ENCODE peak calls at places on chromosomes 6 and 20, in nine cellular contexts. Z, W, V, T, H, R, U, E and O are unnamed samples.

GRCh38 chr20:34705383-34706021 is 1.4 kb downstream of the TP53INP2 start:
- DNase-seq in H (peak), R (peak), Z (no peak), U (no peak), W (no peak), E (no peak), V (peak), T (peak), O (peak)

GRCh38 chr20:25066386-25066785 is 8.4 kb upstream of the ACSS1 start:
- DNase-seq in Z (no peak), T (no peak), H (no peak), R (no peak), V (no peak), U (no peak), E (no peak), W (no peak), O (no peak)

GRCh38 chr6:162344935-162345599 is 382.5 kb downstream of the PRKN start:
- DNase-seq in H (no peak), Z (no peak), T (peak), R (peak), E (no peak), V (peak), U (peak), W (no peak), O (no peak)

GRCh38 chr6:42960243-42961019 is at the start of gene GNMT:
- DNase-seq in U (no peak), V (peak), H (peak), W (no peak), R (peak), Z (no peak), E (no peak), T (no peak), O (peak)

GRCh38 chr20:39986231-39986904 is 702.7 kb downstream of the MAFB start:
- DNase-seq in T (peak), R (peak), Z (no peak), U (no peak), W (no peak), E (peak), V (peak), H (peak), O (no peak)

GRCh38 chr20:62233684-62234083 is 4.6 kb upstream of the OSBPL2 start:
- DNase-seq in Z (no peak), U (no peak), H (no peak), R (no peak), W (no peak), V (no peak), T (no peak), E (no peak), O (no peak)

GRCh38 chr6:22445946-22446345 is 123.4 kb upstream of the HDGFL1 start:
- DNase-seq in W (no peak), U (no peak), Z (no peak), T (no peak), R (no peak), V (no peak), H (no peak), E (no peak), O (no peak)

GRCh38 chr6:93418448-93419303 is 683 bp downstream of the EPHA7 start:
- DNase-seq in V (peak), W (no peak), T (no peak), Z (no peak), R (peak), U (no peak), E (no peak), H (peak), O (peak)

GRCh38 chr20:6921717-6922386 is 154.4 kb downstream of the BMP2 start:
- DNase-seq in W (no peak), T (no peak), V (peak), U (no peak), Z (no peak), R (no peak), E (no peak), H (no peak), O (no peak)

GRCh38 chr6:98843274-98844243 is 9.2 kb downstream of the POU3F2 start:
- DNase-seq in R (no peak), T (no peak), W (no peak), H (no peak), U (no peak), V (no peak), E (no peak), Z (no peak), O (no peak)

GRCh38 chr20:47677314-47678129 is 107.8 kb downstream of the SULF2 start:
- DNase-seq in W (peak), Z (peak), H (peak), E (no peak), U (no peak), V (peak), T (no peak), R (peak), O (peak)

GRCh38 chr20:35621560-35621946 is 5.9 kb downstream of the SPAG4 start:
- DNase-seq in H (no peak), V (no peak), Z (no peak), R (no peak), E (no peak), U (no peak), T (no peak), W (no peak), O (no peak)

GRCh38 chr6:34086558-34086957 is 59.3 kb downstream of the GRM4 start:
- DNase-seq in V (peak), H (no peak), W (peak), R (no peak), Z (no peak), E (no peak), U (no peak), T (no peak), O (no peak)

GRCh38 chr6:22113046-22113766 is 183.6 kb downstream of the PRL start:
- DNase-seq in T (peak), U (peak), R (peak), V (peak), H (no peak), Z (peak), W (no peak), E (peak), O (no peak)

GRCh38 chr6:161186173-161186769 is 87.6 kb downstream of the AGPAT4 start:
- DNase-seq in T (peak), Z (peak), U (peak), W (no peak), E (peak), V (peak), H (no peak), R (peak), O (no peak)

GRCh38 chr6:140623498-140623897 is 1249.0 kb upstream of the CITED2 start:
- DNase-seq in E (peak), Z (peak), U (peak), V (peak), H (no peak), R (peak), W (no peak), T (peak), O (no peak)

GRCh38 chr20:44839481-44839880 is 29.1 kb upstream of the RIMS4 start:
- DNase-seq in Z (no peak), H (no peak), T (no peak), E (no peak), U (no peak), R (no peak), W (no peak), V (no peak), O (no peak)

GRCh38 chr20:63738687-63739128 is 868 bp upstream of the SLC2A4RG start:
- DNase-seq in H (peak), V (no peak), Z (no peak), W (peak), R (peak), U (peak), E (no peak), T (peak), O (peak)

GRCh38 chr20:48718914-48719578 is 108.8 kb downstream of the PREX1 start:
- DNase-seq in W (peak), T (no peak), Z (no peak), H (no peak), V (no peak), U (no peak), R (no peak), E (no peak), O (peak)

GRCh38 chr20:46276531-46276930 is 31.8 kb downstream of the CDH22 start:
- DNase-seq in Z (no peak), T (no peak), U (no peak), H (no peak), E (no peak), V (peak), W (no peak), R (no peak), O (no peak)

GRCh38 chr6:121453191-121453590 is 17.7 kb downstream of the GJA1 start:
- DNase-seq in R (no peak), T (no peak), E (no peak), H (no peak), U (no peak), W (no peak), Z (no peak), V (peak), O (no peak)

GRCh38 chr6:131135244-131136020 is at the start of gene AKAP7:
- DNase-seq in Z (peak), U (peak), E (no peak), H (peak), T (peak), W (peak), R (peak), V (peak), O (peak)

GRCh38 chr6:129498556-129498940 is 211.4 kb downstream of the ARHGAP18 start:
- DNase-seq in U (no peak), T (peak), E (peak), Z (no peak), H (no peak), R (no peak), W (no peak), V (peak), O (no peak)

GRCh38 chr6:10373642-10374359 is 41.1 kb downstream of the TFAP2A start:
- DNase-seq in T (peak), U (no peak), W (no peak), R (peak), Z (no peak), E (peak), H (no peak), V (peak), O (no peak)

GRCh38 chr6:332671-333070 is 40.4 kb downstream of the DUSP22 start:
- DNase-seq in E (no peak), U (peak), H (no peak), T (peak), Z (no peak), W (peak), V (peak), R (peak), O (no peak)

GRCh38 chr20:17956099-17956685 is 12.4 kb downstream of the SNX5 start:
- DNase-seq in V (no peak), Z (no peak), U (no peak), R (no peak), T (no peak), W (peak), E (no peak), H (no peak), O (no peak)

GRCh38 chr6:53436904-53437303 is 88.2 kb upstream of the ELOVL5 start:
- DNase-seq in T (peak), R (peak), U (peak), E (no peak), V (no peak), W (no peak), H (no peak), Z (no peak), O (no peak)

GRCh38 chr20:44723798-44724362 is 8.7 kb downstream of the CCN5 start:
- DNase-seq in W (no peak), Z (no peak), U (no peak), T (no peak), E (no peak), R (no peak), H (no peak), V (no peak), O (no peak)

GRCh38 chr6:37033255-37033654 is 27.8 kb downstream of the FGD2 start:
- DNase-seq in U (no peak), H (no peak), E (no peak), R (no peak), T (no peak), V (no peak), Z (no peak), W (no peak), O (no peak)

GRCh38 chr6:128327890-128328289 is 192.5 kb downstream of the PTPRK start:
- DNase-seq in T (peak), V (peak), E (no peak), U (no peak), W (peak), H (no peak), Z (peak), R (peak), O (peak)

GRCh38 chr6:17233531-17233930 is 47.6 kb upstream of the RBM24 start:
- DNase-seq in U (no peak), E (no peak), W (no peak), R (no peak), H (no peak), T (no peak), V (peak), Z (no peak), O (no peak)

GRCh38 chr6:41727705-41728072 is 7.7 kb downstream of the TFEB start:
- DNase-seq in W (no peak), H (no peak), Z (no peak), T (no peak), E (no peak), U (no peak), R (no peak), V (no peak), O (no peak)

GRCh38 chr6:41728073-41728936 is 7.1 kb downstream of the TFEB start:
- DNase-seq in W (peak), E (no peak), R (no peak), U (no peak), T (no peak), H (no peak), V (no peak), Z (no peak), O (peak)

GRCh38 chr6:41730531-41731436 is 4.6 kb downstream of the TFEB start:
- DNase-seq in R (peak), T (no peak), V (no peak), U (no peak), Z (no peak), W (no peak), H (no peak), E (no peak), O (no peak)

GRCh38 chr6:41728954-41729353 is 6.5 kb downstream of the TFEB start:
- DNase-seq in H (no peak), V (no peak), T (no peak), Z (no peak), U (no peak), W (no peak), E (no peak), R (no peak), O (no peak)

DNA sequence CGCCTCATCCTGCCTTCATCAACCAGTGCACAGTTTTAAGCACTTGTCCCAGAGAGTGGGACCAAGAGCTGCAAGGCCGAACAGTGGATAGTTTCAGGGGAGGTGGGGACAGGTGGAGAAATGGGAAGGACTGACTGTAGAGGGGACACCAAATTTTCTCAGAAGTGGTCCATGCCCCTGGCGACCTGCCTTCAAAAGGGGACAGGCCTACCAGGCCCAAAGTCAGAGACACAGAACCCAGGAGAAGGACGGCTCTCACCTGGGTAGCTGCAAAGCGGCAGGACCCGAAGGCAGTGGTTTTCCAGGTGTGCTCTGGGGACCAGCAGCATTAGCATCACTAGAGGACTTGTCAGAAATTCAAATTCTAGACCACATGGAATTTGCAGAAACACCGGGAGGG is 5.8 kb downstream of the TFEB start:
- DNase-seq in H (no peak), U (no peak), Z (no peak), W (no peak), T (no peak), E (no peak), V (no peak), R (no peak), O (no peak)
- H3K4me3 ChIP-seq in H (no peak), U (no peak), Z (no peak), W (peak), T (no peak), E (no peak), V (no peak), R (no peak), O (no peak)

GRCh38 chr6:105883966-105884365 is 202.2 kb upstream of the PRDM1 start:
- DNase-seq in U (no peak), T (no peak), E (no peak), V (no peak), H (no peak), Z (no peak), W (no peak), R (no peak), O (no peak)

GRCh38 chr6:105882071-105882803 is 203.9 kb upstream of the PRDM1 start:
- DNase-seq in E (no peak), U (peak), V (no peak), W (no peak), T (peak), Z (no peak), H (no peak), R (no peak), O (no peak)

GRCh38 chr6:105882833-105883232 is 203.3 kb upstream of the PRDM1 start:
- DNase-seq in Z (no peak), U (no peak), E (no peak), V (no peak), R (no peak), H (no peak), T (peak), W (no peak), O (no peak)

GRCh38 chr6:105879902-105880547 is 206.1 kb upstream of the PRDM1 start:
- DNase-seq in V (no peak), U (no peak), E (no peak), R (no peak), W (peak), H (no peak), Z (no peak), T (no peak), O (no peak)

DNA sequence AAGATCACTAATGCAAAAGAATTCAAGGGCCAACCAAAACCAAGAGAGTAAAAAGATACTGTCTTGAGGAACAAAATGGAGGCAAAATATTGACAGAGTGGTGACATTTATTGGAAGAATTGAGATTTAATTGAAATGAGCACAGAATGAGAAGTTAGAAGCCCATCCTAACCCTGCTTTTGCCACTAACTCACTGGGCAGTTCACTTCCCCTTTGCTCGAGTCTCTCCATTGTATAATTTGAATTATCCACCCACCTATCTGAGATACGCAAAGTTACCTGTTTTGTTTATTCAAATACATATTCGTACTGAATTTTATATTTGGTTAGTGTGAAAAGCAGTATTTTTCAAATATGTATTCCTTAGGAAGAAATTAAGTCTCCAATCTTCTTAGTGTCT is 204.5 kb upstream of the PRDM1 start:
- DNase-seq in H (no peak), W (no peak), Z (no peak), T (no peak), V (no peak), U (no peak), E (no peak), R (no peak), O (no peak)
- H3K4me3 ChIP-seq in H (no peak), W (no peak), Z (no peak), T (no peak), V (no peak), U (no peak), E (no peak), R (no peak), O (no peak)

DNA sequence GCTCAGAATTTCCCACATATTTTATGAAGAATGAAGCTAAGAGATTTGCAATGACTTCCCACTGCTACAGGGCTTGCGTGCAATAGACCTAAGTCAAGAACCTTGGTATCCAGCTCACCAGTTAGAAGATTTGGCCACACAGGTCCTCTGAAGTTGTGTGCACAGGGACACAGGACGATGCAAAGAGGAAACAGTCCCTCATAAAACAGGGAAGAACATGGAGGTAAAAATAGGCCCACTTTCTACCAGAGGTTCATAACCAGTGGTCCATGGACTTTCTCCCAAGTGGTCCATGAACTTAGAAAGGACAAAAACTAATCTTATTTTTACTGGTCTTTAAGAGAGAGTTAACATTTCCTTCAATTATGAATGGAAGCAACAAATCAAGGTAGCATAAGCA is 1.3 kb downstream of the ZKSCAN4 start:
- DNase-seq in E (no peak), V (no peak), Z (no peak), H (no peak), T (no peak), W (no peak), U (no peak), R (no peak), O (no peak)
- H3K4me3 ChIP-seq in E (peak), V (peak), Z (peak), H (peak), T (peak), W (peak), U (peak), R (peak), O (no peak)

DNA sequence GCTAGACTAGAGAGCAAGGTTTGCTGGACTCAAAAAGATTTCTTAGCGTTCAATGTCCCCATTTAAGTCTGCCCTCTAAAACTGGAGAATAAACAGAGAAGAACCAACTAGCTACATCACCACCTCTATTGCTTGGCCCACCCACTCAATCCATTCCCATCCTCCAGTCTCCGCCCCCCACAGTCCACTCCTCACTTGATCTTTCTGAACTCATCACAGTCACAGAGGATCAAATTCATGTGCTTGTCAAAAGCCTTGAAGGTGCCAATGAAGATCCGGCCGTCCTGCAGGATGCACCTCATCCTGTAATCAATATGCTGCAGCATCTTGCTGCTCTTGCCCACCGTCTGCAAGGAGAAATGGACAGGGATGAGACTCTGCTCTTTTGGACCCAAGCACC is 3.2 kb downstream of the SNRPB start:
- DNase-seq in H (no peak), R (no peak), V (no peak), E (no peak), Z (no peak), T (no peak), U (no peak), W (no peak), O (no peak)
- H3K4me3 ChIP-seq in H (no peak), R (no peak), V (no peak), E (no peak), Z (no peak), T (no peak), U (no peak), W (no peak), O (no peak)

GRCh38 chr20:38302721-38303120 is 1.2 kb upstream of the BPI start:
- DNase-seq in V (no peak), E (no peak), Z (no peak), H (no peak), T (no peak), R (no peak), U (no peak), W (no peak), O (no peak)

GRCh38 chr20:38301283-38301682 is 2.7 kb upstream of the BPI start:
- DNase-seq in H (no peak), R (no peak), T (no peak), Z (no peak), U (no peak), V (no peak), E (no peak), W (no peak), O (no peak)

GRCh38 chr20:38305541-38305940 is 1.6 kb downstream of the BPI start:
- DNase-seq in W (no peak), R (no peak), T (no peak), H (no peak), U (no peak), Z (no peak), E (no peak), V (no peak), O (no peak)

GRCh38 chr20:38304845-38305447 is 990 bp downstream of the BPI start:
- DNase-seq in Z (peak), R (peak), T (peak), H (no peak), E (no peak), V (peak), W (peak), U (no peak), O (peak)

GRCh38 chr20:38303908-38304379 is at the start of gene BPI:
- DNase-seq in R (no peak), H (peak), E (no peak), U (peak), W (no peak), Z (no peak), V (no peak), T (peak), O (no peak)
- H3K4me3 ChIP-seq in R (no peak), H (no peak), E (no peak), U (no peak), W (no peak), Z (no peak), V (no peak), T (no peak), O (no peak)

DNA sequence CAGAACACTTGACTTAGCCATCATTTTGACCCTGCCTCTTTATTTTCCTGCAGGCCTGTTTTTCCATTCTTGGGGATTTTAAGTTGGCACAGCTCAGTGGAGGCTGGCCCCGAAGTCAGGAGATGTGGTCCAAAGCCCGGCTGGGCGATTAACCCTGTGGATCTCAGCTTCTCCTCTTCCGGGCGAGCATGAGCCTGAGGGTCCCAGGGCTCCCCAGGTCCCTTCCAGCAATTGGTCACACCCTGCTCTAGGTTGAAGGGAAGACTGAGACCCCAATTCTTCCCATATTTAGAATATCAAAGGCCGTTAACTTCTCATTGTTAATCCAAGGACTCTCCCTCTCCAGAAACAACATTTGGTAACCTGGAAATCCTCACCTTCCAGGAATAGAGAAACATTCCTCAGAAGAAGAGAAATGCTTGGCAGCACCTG is 2.3 kb downstream of the THBS2 start:
- DNase-seq in U (no peak), R (peak), Z (no peak), H (no peak), W (no peak), T (no peak), V (no peak), E (no peak), O (no peak)
- H3K4me3 ChIP-seq in U (peak), R (peak), Z (no peak), H (peak), W (no peak), T (peak), V (no peak), E (peak), O (no peak)